ENCODE peak calls at places on chromosome 4, in four cellular contexts. S, K, V and J are unnamed samples.

GRCh38 chr4:151801547-151802516 is 41.0 kb upstream of the GATB start:
- DNase-seq in S (peak; percentile 76), K (peak; percentile 20), V (peak; percentile 77), J (peak; percentile 52)

GRCh38 chr4:145716200-145716599 is 36.3 kb downstream of the C4orf51 start:
- DNase-seq in K (no peak), V (peak; percentile 26), S (no peak), J (no peak)

GRCh38 chr4:105457997-105458396 is 15.9 kb downstream of the PPA2 start:
- DNase-seq in K (no peak), S (no peak), V (peak; percentile 37), J (no peak)

GRCh38 chr4:60655356-60655755 is 544.8 kb upstream of the ADGRL3 start:
- DNase-seq in S (no peak), K (no peak), V (no peak), J (no peak)

GRCh38 chr4:993111-994029 is at the start of gene SLC26A1:
- DNase-seq in K (no peak), S (no peak), V (no peak), J (no peak)

GRCh38 chr4:39320381-39321115 is 45.6 kb downstream of the RFC1 start:
- DNase-seq in K (peak; percentile 9), S (no peak), V (peak; percentile 64), J (no peak)

GRCh38 chr4:94453534-94453963 is 1.8 kb downstream of the PDLIM5 start:
- DNase-seq in V (no peak), K (no peak), S (no peak), J (no peak)

GRCh38 chr4:113596396-113596795 is 165.1 kb downstream of the CAMK2D start:
- DNase-seq in S (no peak), K (no peak), V (no peak), J (no peak)

GRCh38 chr4:153564630-153565525 is 98.7 kb downstream of the TMEM131L start:
- DNase-seq in K (peak; percentile 5), V (peak; percentile 25), S (no peak), J (no peak)

GRCh38 chr4:8201341-8201781 is 2.3 kb downstream of the SH3TC1 start:
- DNase-seq in S (peak; percentile 76), K (no peak), V (no peak), J (no peak)

GRCh38 chr4:76611164-76611563 is 176.1 kb downstream of the SHROOM3 start:
- DNase-seq in S (no peak), K (peak; percentile 52), V (peak; percentile 80), J (no peak)

GRCh38 chr4:54085284-54085683 is 14.7 kb upstream of the GSX2 start:
- DNase-seq in S (no peak), V (peak; percentile 93), K (peak; percentile 87), J (no peak)

GRCh38 chr4:158535130-158535614 is 13.5 kb downstream of the RXFP1 start:
- DNase-seq in V (peak; percentile 79), K (peak; percentile 71), S (peak; percentile 35), J (no peak)

GRCh38 chr4:123547167-123547817 is 150.7 kb downstream of the SPRY1 start:
- DNase-seq in S (no peak), K (no peak), V (no peak), J (peak; percentile 85)

GRCh38 chr4:118282692-118283091 is 70.1 kb downstream of the PRSS12 start:
- DNase-seq in K (peak; percentile 70), V (peak; percentile 61), S (no peak), J (no peak)

GRCh38 chr4:25703731-25704388 is 48.2 kb downstream of the SLC34A2 start:
- DNase-seq in S (no peak), K (peak; percentile 13), V (no peak), J (no peak)

GRCh38 chr4:5746829-5747745 is 36.1 kb downstream of the EVC start:
- DNase-seq in K (peak; percentile 58), V (peak; percentile 51), S (no peak), J (no peak)

GRCh38 chr4:8188743-8189550 is 10.1 kb upstream of the SH3TC1 start:
- DNase-seq in K (no peak), V (no peak), S (no peak), J (no peak)

GRCh38 chr4:30402276-30402675 is 317.9 kb upstream of the PCDH7 start:
- DNase-seq in K (no peak), S (no peak), V (peak; percentile 23), J (no peak)

GRCh38 chr4:26326791-26327190 is 6.0 kb downstream of the RBPJ start:
- DNase-seq in K (peak; percentile 93), V (peak; percentile 95), S (no peak), J (no peak)

GRCh38 chr4:125314676-125315570 is at the start of gene FAT4:
- DNase-seq in K (peak; percentile 92), S (peak; percentile 56), V (peak; percentile 100), J (no peak)

GRCh38 chr4:165803005-165803404 is 70.0 kb upstream of the TLL1 start:
- DNase-seq in S (no peak), V (no peak), K (no peak), J (no peak)

GRCh38 chr4:140018931-140019618 is 134.9 kb downstream of the MAML3 start:
- DNase-seq in K (no peak), S (no peak), V (no peak), J (no peak)

GRCh38 chr4:1399508-1400190 is 6.6 kb downstream of the NKX1-1 start:
- DNase-seq in V (no peak), S (no peak), K (no peak), J (no peak)

GRCh38 chr4:37549003-37549402 is 137.2 kb downstream of the RELL1 start:
- DNase-seq in V (peak; percentile 77), K (peak; percentile 27), S (no peak), J (no peak)

GRCh38 chr4:158521490-158522111 is at the start of gene RXFP1:
- DNase-seq in K (no peak), V (no peak), S (no peak), J (no peak)

GRCh38 chr4:35105486-35105885 is 1138.8 kb downstream of the ARAP2 start:
- DNase-seq in K (no peak), V (no peak), S (no peak), J (no peak)